ENCODE peak calls at places on chromosome 2, in five cellular contexts. One of them, this sample, is unnamed.

GRCh38 chr2:105712981-105713596 is 31.6 kb upstream of the NCK2 start:
- DNase-seq in GM23338: no peak
- DNase-seq in CD4-positive, alpha-beta memory T cell: no peak
- DNase-seq in uterus: no peak
- DNase-seq in cardiac muscle cell: no peak
- DNase-seq in this sample: peak; percentile 76

GRCh38 chr2:241279413-241279812 is 36.1 kb downstream of the HDLBP start:
- DNase-seq in GM23338: no peak
- DNase-seq in CD4-positive, alpha-beta memory T cell: no peak
- DNase-seq in cardiac muscle cell: no peak
- DNase-seq in uterus: no peak
- DNase-seq in this sample: no peak

GRCh38 chr2:234308814-234309195 is 188.1 kb downstream of the ARL4C start:
- DNase-seq in cardiac muscle cell: no peak
- DNase-seq in uterus: no peak
- DNase-seq in CD4-positive, alpha-beta memory T cell: peak; percentile 92
- DNase-seq in GM23338: no peak
- DNase-seq in this sample: no peak

GRCh38 chr2:71455741-71456569 is 2.6 kb downstream of the DYSF start:
- DNase-seq in uterus: no peak
- DNase-seq in GM23338: peak; percentile 78
- DNase-seq in cardiac muscle cell: peak; percentile 90
- DNase-seq in CD4-positive, alpha-beta memory T cell: no peak
- DNase-seq in this sample: no peak

GRCh38 chr2:84938194-84938879 is 32.6 kb upstream of the KCMF1 start:
- DNase-seq in uterus: no peak
- DNase-seq in GM23338: no peak
- DNase-seq in CD4-positive, alpha-beta memory T cell: peak; percentile 78
- DNase-seq in cardiac muscle cell: no peak
- DNase-seq in this sample: no peak

GRCh38 chr2:27249891-27250651 is 12.8 kb downstream of the SLC30A3 start:
- DNase-seq in cardiac muscle cell: peak; percentile 93
- DNase-seq in GM23338: peak; percentile 92
- DNase-seq in CD4-positive, alpha-beta memory T cell: no peak
- DNase-seq in uterus: no peak
- DNase-seq in this sample: no peak

GRCh38 chr2:237434916-237435315 is 21.0 kb upstream of the COL6A3 start:
- DNase-seq in cardiac muscle cell: no peak
- DNase-seq in CD4-positive, alpha-beta memory T cell: peak; percentile 80
- DNase-seq in GM23338: no peak
- DNase-seq in uterus: peak; percentile 74
- DNase-seq in this sample: no peak

GRCh38 chr2:32727157-32727556 is 99.3 kb downstream of the TTC27 start:
- DNase-seq in cardiac muscle cell: no peak
- DNase-seq in uterus: no peak
- DNase-seq in CD4-positive, alpha-beta memory T cell: no peak
- DNase-seq in GM23338: no peak
- DNase-seq in this sample: no peak

GRCh38 chr2:13682878-13683277 is 949.6 kb upstream of the LRATD1 start:
- DNase-seq in uterus: no peak
- DNase-seq in CD4-positive, alpha-beta memory T cell: no peak
- DNase-seq in cardiac muscle cell: no peak
- DNase-seq in GM23338: peak; percentile 30
- DNase-seq in this sample: no peak

GRCh38 chr2:9552491-9553178 is 3.0 kb downstream of the ADAM17 start:
- DNase-seq in uterus: no peak
- DNase-seq in GM23338: no peak
- DNase-seq in cardiac muscle cell: no peak
- DNase-seq in CD4-positive, alpha-beta memory T cell: no peak
- DNase-seq in this sample: no peak

GRCh38 chr2:169664600-169664977 is 29.6 kb downstream of the CFAP210 start:
- DNase-seq in CD4-positive, alpha-beta memory T cell: no peak
- DNase-seq in cardiac muscle cell: no peak
- DNase-seq in uterus: no peak
- DNase-seq in GM23338: no peak
- DNase-seq in this sample: no peak

GRCh38 chr2:130349174-130349573 is 6.5 kb downstream of the IMP4 start:
- DNase-seq in uterus: no peak
- DNase-seq in GM23338: no peak
- DNase-seq in cardiac muscle cell: no peak
- DNase-seq in CD4-positive, alpha-beta memory T cell: no peak
- DNase-seq in this sample: no peak

GRCh38 chr2:151230627-151231026 is 31.0 kb downstream of the RBM43 start:
- DNase-seq in GM23338: no peak
- DNase-seq in uterus: no peak
- DNase-seq in cardiac muscle cell: no peak
- DNase-seq in CD4-positive, alpha-beta memory T cell: no peak
- DNase-seq in this sample: no peak

GRCh38 chr2:165825041-165825440 is 31.0 kb upstream of the GALNT3 start:
- DNase-seq in cardiac muscle cell: no peak
- DNase-seq in uterus: no peak
- DNase-seq in GM23338: no peak
- DNase-seq in CD4-positive, alpha-beta memory T cell: no peak
- DNase-seq in this sample: no peak

GRCh38 chr2:201698588-201699226 is at the start of gene MPP4:
- DNase-seq in uterus: no peak
- DNase-seq in cardiac muscle cell: no peak
- DNase-seq in GM23338: no peak
- DNase-seq in CD4-positive, alpha-beta memory T cell: no peak
- DNase-seq in this sample: no peak

GRCh38 chr2:102276549-102277201 is 34.7 kb upstream of the IL1RL1 start:
- DNase-seq in CD4-positive, alpha-beta memory T cell: no peak
- DNase-seq in uterus: no peak
- DNase-seq in GM23338: no peak
- DNase-seq in cardiac muscle cell: no peak
- DNase-seq in this sample: no peak

GRCh38 chr2:31233216-31233615 is 736 bp upstream of the EHD3 start:
- DNase-seq in uterus: no peak
- DNase-seq in GM23338: no peak
- DNase-seq in cardiac muscle cell: no peak
- DNase-seq in CD4-positive, alpha-beta memory T cell: no peak
- DNase-seq in this sample: no peak

GRCh38 chr2:46655551-46656436 is 176.4 kb downstream of the TMEM247 start:
- DNase-seq in cardiac muscle cell: no peak
- DNase-seq in uterus: peak; percentile 44
- DNase-seq in GM23338: no peak
- DNase-seq in CD4-positive, alpha-beta memory T cell: no peak
- DNase-seq in this sample: no peak

GRCh38 chr2:144996225-144996795 is 476.4 kb upstream of the ZEB2 start:
- DNase-seq in GM23338: no peak
- DNase-seq in uterus: no peak
- DNase-seq in CD4-positive, alpha-beta memory T cell: no peak
- DNase-seq in cardiac muscle cell: no peak
- DNase-seq in this sample: no peak

GRCh38 chr2:173752152-173752551 is 213.0 kb downstream of the SP3 start:
- DNase-seq in uterus: no peak
- DNase-seq in CD4-positive, alpha-beta memory T cell: no peak
- DNase-seq in GM23338: no peak
- DNase-seq in cardiac muscle cell: no peak
- DNase-seq in this sample: no peak

GRCh38 chr2:83517727-83518368 is 941.2 kb downstream of the SUCLG1 start:
- DNase-seq in cardiac muscle cell: no peak
- DNase-seq in GM23338: peak; percentile 15
- DNase-seq in uterus: no peak
- DNase-seq in CD4-positive, alpha-beta memory T cell: no peak
- DNase-seq in this sample: no peak

GRCh38 chr2:27264253-27264752 is 1.5 kb upstream of the SLC30A3 start:
- DNase-seq in uterus: no peak
- DNase-seq in GM23338: peak; percentile 77
- DNase-seq in CD4-positive, alpha-beta memory T cell: no peak
- DNase-seq in cardiac muscle cell: peak; percentile 42
- DNase-seq in this sample: no peak

GRCh38 chr2:12721571-12722444 is 5.1 kb downstream of the TRIB2 start:
- DNase-seq in GM23338: no peak
- DNase-seq in uterus: no peak
- DNase-seq in CD4-positive, alpha-beta memory T cell: no peak
- DNase-seq in cardiac muscle cell: no peak
- DNase-seq in this sample: no peak

GRCh38 chr2:98570356-98570755 is 38.0 kb downstream of the COA5 start:
- DNase-seq in cardiac muscle cell: no peak
- DNase-seq in uterus: no peak
- DNase-seq in CD4-positive, alpha-beta memory T cell: no peak
- DNase-seq in GM23338: no peak
- DNase-seq in this sample: no peak

GRCh38 chr2:76642122-76642521 is 880.1 kb downstream of the LRRTM4 start:
- DNase-seq in uterus: no peak
- DNase-seq in CD4-positive, alpha-beta memory T cell: no peak
- DNase-seq in GM23338: no peak
- DNase-seq in cardiac muscle cell: peak; percentile 83
- DNase-seq in this sample: no peak

GRCh38 chr2:60297296-60298010 is 256.0 kb downstream of the BCL11A start:
- DNase-seq in uterus: no peak
- DNase-seq in cardiac muscle cell: no peak
- DNase-seq in CD4-positive, alpha-beta memory T cell: no peak
- DNase-seq in GM23338: peak; percentile 87
- DNase-seq in this sample: no peak

GRCh38 chr2:69603146-69603743 is 40.3 kb downstream of the AAK1 start:
- DNase-seq in uterus: no peak
- DNase-seq in GM23338: no peak
- DNase-seq in CD4-positive, alpha-beta memory T cell: no peak
- DNase-seq in cardiac muscle cell: no peak
- DNase-seq in this sample: no peak

GRCh38 chr2:188181035-188181434 is 110.6 kb upstream of the GULP1 start:
- DNase-seq in cardiac muscle cell: no peak
- DNase-seq in CD4-positive, alpha-beta memory T cell: no peak
- DNase-seq in uterus: no peak
- DNase-seq in GM23338: no peak
- DNase-seq in this sample: no peak

GRCh38 chr2:31319391-31320175 is 85.6 kb downstream of the EHD3 start:
- DNase-seq in GM23338: no peak
- DNase-seq in CD4-positive, alpha-beta memory T cell: no peak
- DNase-seq in cardiac muscle cell: no peak
- DNase-seq in uterus: no peak
- DNase-seq in this sample: no peak

GRCh38 chr2:205747827-205748386 is 65.6 kb downstream of the NRP2 start:
- DNase-seq in GM23338: no peak
- DNase-seq in uterus: no peak
- DNase-seq in CD4-positive, alpha-beta memory T cell: no peak
- DNase-seq in cardiac muscle cell: no peak
- DNase-seq in this sample: no peak

GRCh38 chr2:23689131-23689700 is 237.7 kb downstream of the ATAD2B start:
- DNase-seq in cardiac muscle cell: no peak
- DNase-seq in GM23338: no peak
- DNase-seq in CD4-positive, alpha-beta memory T cell: no peak
- DNase-seq in uterus: no peak
- DNase-seq in this sample: no peak

DNA sequence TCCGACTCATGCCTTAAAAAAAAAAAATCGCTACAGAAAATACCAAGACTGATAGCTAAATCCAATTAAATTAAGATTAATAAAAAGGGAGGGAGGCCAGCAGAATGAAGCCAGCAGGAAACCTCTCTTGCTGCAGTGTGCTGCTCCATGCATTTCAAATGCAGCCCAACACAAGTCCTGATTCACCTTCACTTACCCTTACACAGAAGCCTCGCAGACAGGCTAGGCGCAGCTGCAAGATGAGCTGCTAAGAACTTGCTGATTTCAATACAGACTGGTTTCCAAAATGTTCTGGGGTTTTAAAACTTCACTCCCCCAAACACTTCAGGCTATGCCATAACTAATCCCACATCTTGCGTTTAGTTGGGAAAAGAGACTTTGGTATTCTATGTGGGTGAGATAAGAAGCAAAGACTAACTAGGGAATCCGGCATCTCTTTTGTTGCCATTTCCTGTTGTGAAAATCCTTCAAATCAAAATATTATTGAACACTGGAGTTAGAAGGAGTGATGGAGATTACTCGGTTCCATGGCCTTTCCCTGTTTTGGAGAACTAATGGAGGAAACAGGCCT is 67.5 kb downstream of the CLHC1 start:
- DNase-seq in GM23338: no peak
- DNase-seq in CD4-positive, alpha-beta memory T cell: no peak
- DNase-seq in uterus: no peak
- DNase-seq in cardiac muscle cell: no peak
- DNase-seq in this sample: no peak
- H3K4me1 ChIP-seq in GM23338: peaks cover 22% of the 10 kb centered on the region
- H3K4me1 ChIP-seq in CD4-positive, alpha-beta memory T cell: no peaks in the 10 kb centered on the region
- H3K4me1 ChIP-seq in uterus: peaks cover 4% of the 10 kb centered on the region
- H3K4me1 ChIP-seq in cardiac muscle cell: peaks cover 30% of the 10 kb centered on the region
- H3K4me1 ChIP-seq in this sample: peaks cover 23% of the 10 kb centered on the region

GRCh38 chr2:120660056-120660694 is 75.5 kb upstream of the GLI2 start:
- DNase-seq in uterus: no peak
- DNase-seq in cardiac muscle cell: no peak
- DNase-seq in CD4-positive, alpha-beta memory T cell: no peak
- DNase-seq in GM23338: no peak
- DNase-seq in this sample: no peak
- H3K27me3 ChIP-seq in uterus: no peaks in the 10 kb centered on the region
- H3K27me3 ChIP-seq in cardiac muscle cell: peaks cover 46% of the 10 kb centered on the region
- H3K27me3 ChIP-seq in CD4-positive, alpha-beta memory T cell: no peaks in the 10 kb centered on the region
- H3K27me3 ChIP-seq in GM23338: peaks cover 33% of the 10 kb centered on the region
- H3K27me3 ChIP-seq in this sample: no peaks in the 10 kb centered on the region

DNA sequence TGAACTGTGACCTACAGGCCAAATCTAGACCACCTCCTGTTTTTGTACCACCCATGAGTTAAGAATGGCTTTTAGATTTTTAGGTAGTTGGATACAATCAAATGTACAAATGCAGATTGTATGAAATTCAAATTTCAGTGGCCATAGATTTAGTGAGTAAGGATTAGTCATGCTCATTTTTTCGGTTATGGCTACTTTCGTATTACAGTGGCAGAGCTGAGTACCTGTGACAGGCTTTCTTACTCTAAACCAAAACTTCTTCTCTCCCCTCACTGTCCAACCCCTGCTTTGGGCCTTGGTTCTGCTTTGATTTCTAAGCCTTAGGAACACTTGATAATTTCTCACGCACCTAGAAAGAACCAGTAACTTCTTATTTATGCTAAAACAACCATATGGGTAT is 82.1 kb downstream of the CDC42EP3 start:
- DNase-seq in GM23338: no peak
- DNase-seq in CD4-positive, alpha-beta memory T cell: no peak
- DNase-seq in uterus: no peak
- DNase-seq in cardiac muscle cell: no peak
- DNase-seq in this sample: no peak
- H3K4me1 ChIP-seq in GM23338: peaks cover 44% of the 10 kb centered on the region
- H3K4me1 ChIP-seq in CD4-positive, alpha-beta memory T cell: peaks cover 76% of the 10 kb centered on the region
- H3K4me1 ChIP-seq in uterus: peaks cover 21% of the 10 kb centered on the region
- H3K4me1 ChIP-seq in cardiac muscle cell: no peaks in the 10 kb centered on the region
- H3K4me1 ChIP-seq in this sample: peaks cover 2% of the 10 kb centered on the region

DNA sequence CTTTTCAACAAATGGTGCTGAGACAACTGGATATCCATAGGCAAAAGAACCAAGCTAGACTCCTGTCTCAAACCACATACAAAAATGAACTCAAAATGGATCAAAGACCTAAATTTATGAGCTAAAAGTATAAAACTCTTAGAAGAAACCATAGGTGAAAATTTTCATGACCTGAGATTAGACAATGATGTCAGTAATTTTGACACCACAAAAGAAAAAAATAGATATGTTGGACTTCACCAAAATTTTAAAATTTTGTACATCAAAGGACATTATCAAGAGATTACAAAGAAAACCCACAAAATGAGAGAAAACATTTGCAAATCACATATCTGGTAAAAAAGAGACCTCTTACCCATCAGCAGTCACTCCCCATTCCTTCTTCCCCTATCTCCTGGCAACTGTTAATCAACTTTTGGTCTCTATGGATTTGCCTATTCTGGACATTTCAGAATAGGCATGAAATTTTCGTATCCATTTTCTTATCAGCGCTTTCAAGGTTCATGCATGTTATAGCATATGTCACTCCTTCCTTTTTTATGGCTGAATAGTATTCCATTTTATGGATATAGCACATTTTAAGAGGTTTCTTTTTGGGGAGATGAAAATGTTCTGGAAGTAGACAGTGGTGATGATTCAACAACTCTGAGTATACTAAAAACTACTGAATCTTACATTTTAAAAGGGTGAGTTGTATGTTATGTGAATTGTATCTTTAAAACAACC is 43.3 kb downstream of the FAM178B start:
- DNase-seq in cardiac muscle cell: no peak
- DNase-seq in GM23338: no peak
- DNase-seq in CD4-positive, alpha-beta memory T cell: no peak
- DNase-seq in uterus: no peak
- DNase-seq in this sample: no peak
- H3K27me3 ChIP-seq in cardiac muscle cell: no peaks in the 10 kb centered on the region
- H3K27me3 ChIP-seq in GM23338: no peaks in the 10 kb centered on the region
- H3K27me3 ChIP-seq in CD4-positive, alpha-beta memory T cell: no peaks in the 10 kb centered on the region
- H3K27me3 ChIP-seq in uterus: no peaks in the 10 kb centered on the region
- H3K27me3 ChIP-seq in this sample: no peaks in the 10 kb centered on the region

This sample was measured in Panc1.